ENCODE peak calls at places on chromosomes 16 and 17, in five cellular contexts. L, V, Q, R and X are unnamed samples.

GRCh38 chr17:28258347-28258887 is 60.6 kb upstream of the TMEM97 start:
- DNase-seq in L (no peak), V (peak; percentile 50), Q (no peak), R (peak; percentile 69), X (peak; percentile 64)

GRCh38 chr16:70661918-70662641 is 15.7 kb downstream of the IL34 start:
- DNase-seq in L (no peak), V (no peak), Q (peak; percentile 66), R (no peak), X (no peak)

GRCh38 chr16:20411055-20411454 is 1.7 kb downstream of the ACSM5 start:
- DNase-seq in L (no peak), V (no peak), Q (no peak), R (no peak), X (no peak)

GRCh38 chr17:16415031-16415924 is at the start of gene TRPV2:
- DNase-seq in L (no peak), V (peak; percentile 80), Q (peak; percentile 87), R (no peak), X (peak; percentile 58)

GRCh38 chr17:15464629-15465028 is 2.8 kb downstream of the CDRT4 start:
- DNase-seq in L (no peak), V (no peak), Q (no peak), R (no peak), X (no peak)

GRCh38 chr17:29369831-29370735 is 20.1 kb upstream of the TAOK1 start:
- DNase-seq in L (peak; percentile 71), V (peak; percentile 81), Q (peak; percentile 67), R (peak; percentile 61), X (peak; percentile 73)

GRCh38 chr17:35289222-35289621 is 46.4 kb downstream of the SLFN5 start:
- DNase-seq in L (no peak), V (no peak), Q (no peak), R (no peak), X (no peak)

GRCh38 chr17:20313306-20313705 is 154.0 kb downstream of the LGALS9B start:
- DNase-seq in L (no peak), V (no peak), Q (no peak), R (no peak), X (no peak)

GRCh38 chr16:22220076-22220453 is 14.0 kb downstream of the EEF2K start:
- DNase-seq in L (no peak), V (peak; percentile 69), Q (no peak), R (peak; percentile 34), X (no peak)

GRCh38 chr17:59899099-59899498 is 6.2 kb downstream of the RPS6KB1 start:
- DNase-seq in L (no peak), V (no peak), Q (no peak), R (no peak), X (no peak)

GRCh38 chr16:566475-567361 is at the start of gene NHLRC4:
- DNase-seq in L (no peak), V (peak; percentile 90), Q (peak; percentile 96), R (peak; percentile 42), X (no peak)

GRCh38 chr17:77566151-77566550 is 392.4 kb upstream of the TNRC6C start:
- DNase-seq in L (no peak), V (peak; percentile 31), Q (no peak), R (no peak), X (no peak)

GRCh38 chr17:74800531-74800930 is 24.4 kb upstream of the NAT9 start:
- DNase-seq in L (no peak), V (no peak), Q (no peak), R (no peak), X (no peak)

GRCh38 chr17:79042421-79043190 is 18.6 kb downstream of the C1QTNF1 start:
- DNase-seq in L (peak; percentile 41), V (peak; percentile 90), Q (peak; percentile 94), R (peak; percentile 80), X (peak; percentile 83)

GRCh38 chr16:78184554-78185183 is 85.2 kb downstream of the WWOX start:
- DNase-seq in L (no peak), V (no peak), Q (no peak), R (no peak), X (no peak)

GRCh38 chr17:29219378-29220047 is 27.1 kb upstream of the CRYBA1 start:
- DNase-seq in L (peak; percentile 70), V (peak; percentile 91), Q (peak; percentile 89), R (peak; percentile 85), X (peak; percentile 86)

GRCh38 chr17:49494937-49495841 is at the start of gene NGFR:
- DNase-seq in L (no peak), V (peak; percentile 66), Q (peak; percentile 98), R (no peak), X (peak; percentile 81)

GRCh38 chr17:79147791-79148506 is 73.3 kb downstream of the ENGASE start:
- DNase-seq in L (no peak), V (no peak), Q (no peak), R (no peak), X (no peak)

GRCh38 chr16:87324411-87325275 is 7.5 kb upstream of the C16orf95 start:
- DNase-seq in L (no peak), V (peak; percentile 64), Q (peak; percentile 98), R (peak; percentile 20), X (no peak)

GRCh38 chr16:78102122-78102660 is 2.7 kb downstream of the WWOX start:
- DNase-seq in L (no peak), V (no peak), Q (no peak), R (no peak), X (no peak)

GRCh38 chr16:19882186-19882585 is 2.5 kb downstream of the GPRC5B start:
- DNase-seq in L (no peak), V (no peak), Q (peak; percentile 78), R (no peak), X (no peak)

GRCh38 chr17:17726721-17727060 is 45.4 kb downstream of the RAI1 start:
- DNase-seq in L (no peak), V (no peak), Q (no peak), R (no peak), X (no peak)

GRCh38 chr16:2511128-2511785 is 2.5 kb upstream of the ATP6V0C start:
- DNase-seq in L (no peak), V (peak; percentile 74), Q (peak; percentile 86), R (no peak), X (no peak)

GRCh38 chr17:79041041-79041570 is 17.1 kb downstream of the C1QTNF1 start:
- DNase-seq in L (no peak), V (no peak), Q (no peak), R (no peak), X (no peak)

GRCh38 chr16:81266680-81267095 is 28.2 kb downstream of the BCO1 start:
- DNase-seq in L (peak; percentile 83), V (peak; percentile 80), Q (no peak), R (no peak), X (no peak)

GRCh38 chr17:42294469-42295398 is 6.4 kb downstream of the STAT5A start:
- DNase-seq in L (no peak), V (no peak), Q (no peak), R (no peak), X (no peak)

GRCh38 chr16:57575468-57576277 is 33.2 kb downstream of the ADGRG5 start:
- DNase-seq in L (no peak), V (no peak), Q (no peak), R (no peak), X (no peak)

DNA sequence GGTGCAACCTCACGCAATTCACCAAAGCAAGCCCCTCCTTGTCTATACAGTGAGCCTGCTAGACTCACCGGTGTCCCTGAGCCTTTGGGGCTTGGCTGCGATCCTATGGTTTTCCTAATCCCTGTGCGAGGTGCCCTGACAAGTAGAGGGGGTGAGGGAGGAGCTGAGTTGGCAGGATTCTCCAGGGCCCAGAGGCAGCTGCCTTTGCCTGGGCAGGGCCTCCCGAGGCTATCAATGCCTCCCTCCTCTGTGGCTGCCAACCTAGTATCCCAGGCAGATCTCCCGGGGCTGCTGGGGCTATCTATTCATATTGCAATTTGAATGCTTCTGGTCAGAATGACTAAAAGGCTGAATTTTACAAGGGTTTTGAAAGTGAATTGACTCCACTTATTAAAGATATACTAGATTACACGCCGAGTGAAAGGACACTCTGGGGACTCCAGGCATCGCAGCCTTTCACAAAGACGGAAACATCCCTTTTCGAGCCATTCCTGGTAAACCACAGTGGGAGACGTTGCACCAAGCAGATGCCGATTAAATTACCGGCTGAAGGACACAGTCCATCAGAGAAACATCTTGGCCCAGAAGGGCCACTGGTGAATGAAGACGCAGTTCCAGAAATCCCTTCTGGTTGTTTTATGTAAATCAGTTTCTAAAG is 11.3 kb upstream of the PITPNM3 start:
- DNase-seq in L (no peak), V (peak; percentile 22), Q (peak; percentile 77), R (no peak), X (no peak)
- H3K4me3 ChIP-seq in L (no peak overlapping the region), V (no peak overlapping the region), Q (no peak overlapping the region), R (no peak overlapping the region), X (no peak overlapping the region)

GRCh38 chr17:40309938-40310510 is 1.0 kb downstream of the RARA start:
- DNase-seq in L (no peak), V (peak; percentile 41), Q (peak; percentile 45), R (no peak), X (no peak)
- H3K4me3 ChIP-seq in L (peak overlapping the region; percentile 60), V (no peak overlapping the region), Q (peak overlapping the region; percentile 67), R (no peak overlapping the region), X (no peak overlapping the region)

GRCh38 chr17:45384800-45385262 is 47.8 kb downstream of the ARHGAP27 start:
- DNase-seq in L (no peak), V (peak; percentile 63), Q (peak; percentile 79), R (no peak), X (no peak)
- H3K4me3 ChIP-seq in L (no peak overlapping the region), V (no peak overlapping the region), Q (no peak overlapping the region), R (no peak overlapping the region), X (no peak overlapping the region)

GRCh38 chr16:63617047-63617989 is 1504.5 kb downstream of the CDH11 start:
- DNase-seq in L (no peak), V (no peak), Q (peak; percentile 16), R (peak; percentile 17), X (no peak)
- H3K4me3 ChIP-seq in L (no peak overlapping the region), V (peak overlapping the region; percentile 32), Q (peak overlapping the region; percentile 12), R (peak overlapping the region; percentile 23), X (no peak overlapping the region)

GRCh38 chr17:2874211-2874686 is 78.0 kb downstream of the RAP1GAP2 start:
- DNase-seq in L (no peak), V (no peak), Q (peak; percentile 80), R (peak; percentile 83), X (peak; percentile 89)
- H3K4me3 ChIP-seq in L (no peak overlapping the region), V (no peak overlapping the region), Q (no peak overlapping the region), R (no peak overlapping the region), X (no peak overlapping the region)